ENCODE peak calls at places on chromosomes 7 and 10, in eight cellular contexts. X, S, M, G, K, Q, W and Z are unnamed samples.

GRCh38 chr7:25288536-25289283 is 60.4 kb upstream of the NPVF start:
- DNase-seq in X (no peak), S (no peak), M (no peak), G (no peak), K (peak; percentile 19), Q (no peak), W (no peak), Z (no peak)

GRCh38 chr7:46775776-46776175 is 806.1 kb downstream of the TNS3 start:
- DNase-seq in X (no peak), S (no peak), M (no peak), G (no peak), K (no peak), Q (no peak), W (no peak), Z (no peak)

GRCh38 chr7:51278797-51279196 is 37.8 kb downstream of the COBL start:
- DNase-seq in X (no peak), S (peak; percentile 96), M (no peak), G (no peak), K (no peak), Q (no peak), W (no peak), Z (no peak)

GRCh38 chr7:16357921-16358320 is 63.4 kb downstream of the CRPPA start:
- DNase-seq in X (no peak), S (peak; percentile 95), M (no peak), G (no peak), K (peak; percentile 10), Q (no peak), W (no peak), Z (no peak)

GRCh38 chr10:48444266-48444665 is 137.8 kb downstream of the MAPK8 start:
- DNase-seq in X (no peak), S (peak; percentile 37), M (no peak), G (no peak), K (no peak), Q (peak; percentile 58), W (no peak), Z (no peak)

GRCh38 chr10:77186936-77187335 is 450.7 kb downstream of the KCNMA1 start:
- DNase-seq in X (no peak), S (no peak), M (no peak), G (no peak), K (no peak), Q (no peak), W (no peak), Z (no peak)

GRCh38 chr10:69892436-69893215 is 90.9 kb downstream of the COL13A1 start:
- DNase-seq in X (no peak), S (no peak), M (no peak), G (no peak), K (no peak), Q (no peak), W (no peak), Z (no peak)

GRCh38 chr10:101079874-101080273 is 18.1 kb downstream of the KAZALD1 start:
- DNase-seq in X (no peak), S (peak; percentile 23), M (no peak), G (no peak), K (no peak), Q (no peak), W (no peak), Z (no peak)

GRCh38 chr7:148304456-148304855 is 286.1 kb upstream of the C7orf33 start:
- DNase-seq in X (no peak), S (peak; percentile 76), M (no peak), G (no peak), K (no peak), Q (no peak), W (no peak), Z (no peak)

GRCh38 chr7:47671358-47671757 is 89.4 kb upstream of the TNS3 start:
- DNase-seq in X (no peak), S (no peak), M (no peak), G (no peak), K (no peak), Q (no peak), W (no peak), Z (no peak)

GRCh38 chr7:494906-495305 is 24.7 kb downstream of the PDGFA start:
- DNase-seq in X (no peak), S (no peak), M (no peak), G (no peak), K (no peak), Q (no peak), W (no peak), Z (no peak)

GRCh38 chr7:30280631-30281030 is 3.8 kb upstream of the ZNRF2 start:
- DNase-seq in X (no peak), S (no peak), M (no peak), G (no peak), K (no peak), Q (no peak), W (no peak), Z (no peak)

GRCh38 chr10:122981066-122981464 is 864 bp downstream of the PSTK start:
- DNase-seq in X (no peak), S (no peak), M (no peak), G (no peak), K (no peak), Q (peak; percentile 26), W (no peak), Z (no peak)

GRCh38 chr10:19815478-19816419 is 483 bp upstream of the PLXDC2 start:
- DNase-seq in X (no peak), S (no peak), M (no peak), G (no peak), K (peak; percentile 60), Q (peak; percentile 55), W (no peak), Z (no peak)

GRCh38 chr7:106926892-106927291 is 61.8 kb downstream of the PIK3CG start:
- DNase-seq in X (no peak), S (no peak), M (no peak), G (no peak), K (no peak), Q (no peak), W (no peak), Z (no peak)

GRCh38 chr7:85928500-85928899 is 715.2 kb upstream of the GRM3 start:
- DNase-seq in X (no peak), S (no peak), M (no peak), G (no peak), K (no peak), Q (no peak), W (no peak), Z (no peak)

GRCh38 chr7:11221931-11222330 is 248.3 kb downstream of the PHF14 start:
- DNase-seq in X (no peak), S (no peak), M (no peak), G (no peak), K (no peak), Q (no peak), W (no peak), Z (no peak)

GRCh38 chr10:20768849-20769248 is 128.3 kb downstream of the NEBL start:
- DNase-seq in X (no peak), S (no peak), M (no peak), G (no peak), K (no peak), Q (peak; percentile 11), W (no peak), Z (no peak)

GRCh38 chr10:77386833-77387232 is 250.8 kb downstream of the KCNMA1 start:
- DNase-seq in X (no peak), S (no peak), M (no peak), G (peak; percentile 47), K (peak; percentile 31), Q (peak; percentile 68), W (no peak), Z (no peak)

GRCh38 chr7:18859331-18859730 is 258.1 kb downstream of the TWIST1 start:
- DNase-seq in X (no peak), S (no peak), M (no peak), G (no peak), K (no peak), Q (no peak), W (no peak), Z (no peak)

GRCh38 chr10:81865581-81865980 is 9.4 kb upstream of the NRG3 start:
- DNase-seq in X (no peak), S (no peak), M (no peak), G (no peak), K (no peak), Q (no peak), W (no peak), Z (no peak)

GRCh38 chr10:123150986-123151738 is 3.0 kb upstream of the BUB3 start:
- DNase-seq in X (no peak), S (no peak), M (no peak), G (no peak), K (no peak), Q (no peak), W (no peak), Z (peak; percentile 17)

GRCh38 chr10:129033790-129034272 is 433.2 kb upstream of the MGMT start:
- DNase-seq in X (no peak), S (no peak), M (no peak), G (no peak), K (no peak), Q (no peak), W (no peak), Z (no peak)

GRCh38 chr7:114819629-114820362 is 102.1 kb upstream of the MDFIC start:
- DNase-seq in X (no peak), S (peak; percentile 26), M (no peak), G (peak; percentile 69), K (no peak), Q (peak; percentile 97), W (no peak), Z (no peak)

GRCh38 chr10:112335104-112335840 is 38.6 kb upstream of the ACSL5 start:
- DNase-seq in X (no peak), S (no peak), M (no peak), G (no peak), K (no peak), Q (no peak), W (no peak), Z (no peak)

GRCh38 chr7:107996072-107996824 is 6.7 kb downstream of the LAMB1 start:
- DNase-seq in X (no peak), S (peak; percentile 12), M (no peak), G (no peak), K (no peak), Q (peak; percentile 55), W (no peak), Z (no peak)

GRCh38 chr7:157576415-157576814 is 239.6 kb downstream of the DNAJB6 start:
- DNase-seq in X (peak; percentile 50), S (no peak), M (peak; percentile 21), G (no peak), K (no peak), Q (no peak), W (peak; percentile 75), Z (peak; percentile 48)

GRCh38 chr7:151279868-151280267 is 31.4 kb upstream of the SMARCD3 start:
- DNase-seq in X (no peak), S (no peak), M (no peak), G (no peak), K (no peak), Q (no peak), W (no peak), Z (no peak)

GRCh38 chr10:91511549-91512330 is 101.6 kb downstream of the HECTD2 start:
- DNase-seq in X (no peak), S (no peak), M (no peak), G (peak; percentile 37), K (no peak), Q (peak; percentile 60), W (no peak), Z (no peak)

GRCh38 chr10:34231441-34232180 is 583.5 kb downstream of the PARD3 start:
- DNase-seq in X (no peak), S (peak; percentile 7), M (no peak), G (no peak), K (no peak), Q (no peak), W (no peak), Z (no peak)